ENCODE peak calls at places on chromosomes 1 and 21, in five cellular contexts. C, D, N, X and V are unnamed samples.

GRCh38 chr1:176055398-176055797 is 151.7 kb downstream of the COP1 start:
- DNase-seq in C (no peak), D (no peak), N (no peak), X (no peak), V (no peak)

GRCh38 chr1:183218039-183218618 is 32.1 kb downstream of the LAMC2 start:
- DNase-seq in C (peak), D (peak), N (no peak), X (no peak), V (no peak)

GRCh38 chr1:116722016-116722838 is 32.0 kb upstream of the CD2 start:
- DNase-seq in C (no peak), D (no peak), N (no peak), X (no peak), V (no peak)

GRCh38 chr21:17519965-17520364 is 7.1 kb downstream of the CXADR start:
- DNase-seq in C (no peak), D (no peak), N (no peak), X (no peak), V (no peak)

GRCh38 chr1:245991266-245991665 is 515.8 kb downstream of the SMYD3 start:
- DNase-seq in C (no peak), D (no peak), N (no peak), X (no peak), V (no peak)

GRCh38 chr1:185674201-185674600 is 60.0 kb upstream of the HMCN1 start:
- DNase-seq in C (no peak), D (no peak), N (no peak), X (no peak), V (no peak)

GRCh38 chr1:3711780-3712451 is 40.3 kb upstream of the CCDC27 start:
- DNase-seq in C (no peak), D (no peak), N (no peak), X (no peak), V (no peak)

GRCh38 chr1:7069888-7070287 is 284.6 kb downstream of the CAMTA1 start:
- DNase-seq in C (no peak), D (no peak), N (peak), X (no peak), V (no peak)

GRCh38 chr1:25197982-25198681 is 34.2 kb downstream of the SYF2 start:
- DNase-seq in C (no peak), D (no peak), N (peak), X (no peak), V (peak)

GRCh38 chr1:162458206-162458605 is 39.4 kb upstream of the UHMK1 start:
- DNase-seq in C (no peak), D (no peak), N (no peak), X (no peak), V (no peak)

GRCh38 chr1:85560305-85560704 is 20.3 kb upstream of the CCN1 start:
- DNase-seq in C (no peak), D (no peak), N (no peak), X (no peak), V (no peak)

GRCh38 chr1:13771745-13772144 is 71.8 kb downstream of the PRDM2 start:
- DNase-seq in C (no peak), D (no peak), N (no peak), X (no peak), V (no peak)

GRCh38 chr1:240687820-240688219 is 75.9 kb upstream of the GREM2 start:
- DNase-seq in C (no peak), D (no peak), N (no peak), X (no peak), V (no peak)

GRCh38 chr1:53942149-53942957 is 3.1 kb downstream of the IFT25 start:
- DNase-seq in C (no peak), D (no peak), N (no peak), X (no peak), V (no peak)

GRCh38 chr1:53943490-53944043 is 1.9 kb downstream of the IFT25 start:
- DNase-seq in C (no peak), D (no peak), N (no peak), X (no peak), V (no peak)

GRCh38 chr1:53945183-53945432 is 391 bp downstream of the IFT25 start:
- DNase-seq in C (no peak), D (no peak), N (no peak), X (no peak), V (no peak)

GRCh38 chr1:53944469-53945182 is 873 bp downstream of the IFT25 start:
- DNase-seq in C (no peak), D (no peak), N (peak), X (no peak), V (no peak)

GRCh38 chr1:53943090-53943489 is 2.4 kb downstream of the IFT25 start:
- DNase-seq in C (no peak), D (no peak), N (no peak), X (no peak), V (no peak)
- H3K4me3 ChIP-seq in C (no peak), D (no peak), N (no peak), X (no peak), V (no peak)

DNA sequence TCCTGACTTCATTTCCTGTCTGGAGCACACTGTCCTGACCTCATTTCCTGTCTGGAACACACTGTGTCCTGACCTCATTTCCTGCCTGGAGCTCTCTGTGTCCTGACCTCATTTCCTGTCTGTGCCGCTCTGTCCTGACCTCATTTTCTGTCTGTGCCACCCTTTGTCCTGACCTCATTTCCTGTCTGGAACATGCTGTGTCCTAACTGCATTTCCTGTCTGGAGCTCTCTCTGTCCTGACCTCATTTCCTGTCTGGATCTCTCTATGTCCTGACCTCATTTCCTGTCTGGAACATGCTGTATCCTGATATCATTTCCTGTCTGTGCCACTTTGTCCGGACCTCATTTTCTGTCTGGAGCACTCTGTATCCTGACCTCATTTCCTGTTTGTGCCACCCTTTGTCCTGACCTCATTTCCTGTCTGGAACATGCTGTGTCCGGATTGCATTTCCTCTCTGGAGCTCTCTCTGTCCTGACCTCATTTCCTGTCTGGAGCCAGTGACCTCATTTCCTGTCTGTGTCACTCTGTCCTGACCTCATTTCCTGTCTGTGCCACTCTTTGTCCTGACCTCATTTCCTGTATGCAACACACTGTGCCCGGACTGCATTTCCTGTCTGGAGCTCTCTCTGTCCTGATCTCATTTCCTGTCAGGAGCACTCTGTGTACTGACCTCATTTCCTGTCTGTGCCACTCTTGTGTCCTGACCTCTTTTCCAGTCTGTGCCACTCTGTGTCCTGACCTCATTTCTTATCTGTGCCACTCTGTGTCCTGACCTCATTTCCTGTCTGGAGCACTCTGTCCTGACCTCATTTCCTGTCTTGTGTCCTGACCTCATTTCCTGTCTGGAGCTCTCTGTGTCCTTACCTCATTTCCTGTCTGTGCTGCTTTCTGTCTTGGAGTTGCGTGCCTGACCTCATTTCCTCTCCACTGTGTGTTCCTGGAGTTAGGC is 27.6 kb downstream of the SKI start:
- DNase-seq in C (no peak), D (no peak), N (peak), X (peak), V (no peak)
- H3K4me3 ChIP-seq in C (no peak), D (no peak), N (no peak), X (no peak), V (no peak)

GRCh38 chr1:21534674-21535378 is 25.6 kb downstream of the ALPL start:
- DNase-seq in C (no peak), D (peak), N (peak), X (peak), V (no peak)

GRCh38 chr1:21536223-21536622 is 27.0 kb downstream of the ALPL start:
- DNase-seq in C (peak), D (no peak), N (peak), X (no peak), V (no peak)

GRCh38 chr1:21539933-21540332 is 30.7 kb downstream of the ALPL start:
- DNase-seq in C (peak), D (no peak), N (no peak), X (peak), V (peak)

GRCh38 chr1:21537932-21538630 is 28.9 kb downstream of the ALPL start:
- DNase-seq in C (peak), D (peak), N (peak), X (peak), V (no peak)

DNA sequence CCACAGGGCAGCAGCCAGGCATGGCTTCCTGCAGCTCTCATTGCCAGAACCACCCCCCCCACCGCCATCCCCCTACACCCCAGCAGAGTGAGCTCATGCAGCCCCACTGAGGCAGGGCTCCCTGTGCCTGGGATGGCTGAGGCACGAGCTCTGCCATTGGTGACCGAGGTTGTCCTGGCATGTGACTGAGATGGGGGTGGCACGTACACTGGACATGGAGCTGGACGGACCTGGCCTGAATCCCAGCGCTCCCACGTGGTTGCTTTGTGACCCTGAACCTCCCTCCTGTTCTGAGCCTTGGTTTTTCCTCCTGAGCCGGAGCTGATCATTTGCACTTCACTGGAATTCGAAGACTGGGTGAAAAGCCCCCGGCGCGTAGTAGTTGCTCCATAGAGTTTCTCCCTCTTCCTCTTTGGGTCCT is 28.3 kb downstream of the ALPL start:
- DNase-seq in C (peak), D (peak), N (no peak), X (no peak), V (no peak)
- H3K4me3 ChIP-seq in C (no peak), D (no peak), N (no peak), X (no peak), V (no peak)

GRCh38 chr1:32539584-32540571 is 651 bp downstream of the ZBTB8A start:
- DNase-seq in C (no peak), D (no peak), N (peak), X (peak), V (peak)
- H3K4me3 ChIP-seq in C (peak), D (peak), N (peak), X (peak), V (peak)

GRCh38 chr1:209585672-209586071 is 2.2 kb downstream of the CAMK1G start:
- DNase-seq in C (peak), D (peak), N (peak), X (no peak), V (peak)
- H3K4me3 ChIP-seq in C (no peak), D (peak), N (no peak), X (no peak), V (peak)

GRCh38 chr1:110134050-110134595 is 16.2 kb upstream of the SLC6A17 start:
- DNase-seq in C (no peak), D (no peak), N (no peak), X (no peak), V (no peak)

GRCh38 chr1:110136911-110137310 is 13.4 kb upstream of the SLC6A17 start:
- DNase-seq in C (no peak), D (no peak), N (no peak), X (no peak), V (peak)

GRCh38 chr1:110133436-110133835 is 16.9 kb upstream of the SLC6A17 start:
- DNase-seq in C (no peak), D (no peak), N (no peak), X (no peak), V (peak)

GRCh38 chr1:110132682-110133081 is 17.6 kb upstream of the SLC6A17 start:
- DNase-seq in C (no peak), D (no peak), N (no peak), X (no peak), V (no peak)

GRCh38 chr1:110135268-110136065 is 14.8 kb upstream of the SLC6A17 start:
- DNase-seq in C (no peak), D (no peak), N (no peak), X (no peak), V (peak)
- H3K4me3 ChIP-seq in C (no peak), D (no peak), N (no peak), X (no peak), V (no peak)

GRCh38 chr1:223780926-223781325 is 64.8 kb downstream of the TP53BP2 start:
- DNase-seq in C (no peak), D (no peak), N (no peak), X (no peak), V (no peak)
- H3K4me3 ChIP-seq in C (no peak), D (no peak), N (no peak), X (no peak), V (no peak)